ENCODE peak calls at places on chromosome 11, in seven cellular contexts. T, U, C, G, N, P and L are unnamed samples.

GRCh38 chr11:63375434-63375833 is 5.8 kb downstream of the SLC22A9 start:
- DNase-seq in T (no peak), U (no peak), C (no peak), G (no peak), N (no peak), P (peak), L (no peak)

GRCh38 chr11:66918751-66919150 is 39.4 kb downstream of the PC start:
- DNase-seq in T (no peak), U (no peak), C (no peak), G (no peak), N (no peak), P (no peak), L (no peak)

GRCh38 chr11:12859872-12860657 is 149.1 kb upstream of the RASSF10 start:
- DNase-seq in T (no peak), U (no peak), C (no peak), G (peak), N (no peak), P (no peak), L (no peak)

GRCh38 chr11:117690484-117691205 is 106.4 kb downstream of the DSCAML1 start:
- DNase-seq in T (no peak), U (no peak), C (no peak), G (peak), N (no peak), P (peak), L (no peak)

GRCh38 chr11:87892291-87892690 is 283.0 kb downstream of the RAB38 start:
- DNase-seq in T (peak), U (no peak), C (no peak), G (no peak), N (no peak), P (no peak), L (no peak)

GRCh38 chr11:134036484-134037092 is 32.3 kb upstream of the JAM3 start:
- DNase-seq in T (no peak), U (no peak), C (peak), G (no peak), N (peak), P (no peak), L (no peak)

GRCh38 chr11:27075192-27075591 is 34.6 kb downstream of the BBOX1 start:
- DNase-seq in T (no peak), U (no peak), C (no peak), G (no peak), N (no peak), P (no peak), L (no peak)

GRCh38 chr11:113675003-113675471 is 31.1 kb downstream of the TMPRSS5 start:
- DNase-seq in T (no peak), U (no peak), C (peak), G (peak), N (no peak), P (peak), L (no peak)

GRCh38 chr11:130103296-130103814 is 33.7 kb downstream of the APLP2 start:
- DNase-seq in T (no peak), U (no peak), C (no peak), G (peak), N (peak), P (peak), L (no peak)

GRCh38 chr11:70736937-70737640 is 338.8 kb downstream of the CTTN start:
- DNase-seq in T (no peak), U (no peak), C (no peak), G (no peak), N (no peak), P (no peak), L (no peak)

GRCh38 chr11:94754335-94754734 is 13.8 kb upstream of the AMOTL1 start:
- DNase-seq in T (no peak), U (no peak), C (no peak), G (no peak), N (no peak), P (no peak), L (no peak)

GRCh38 chr11:44957051-44957515 is 6.4 kb upstream of the TP53I11 start:
- DNase-seq in T (no peak), U (no peak), C (peak), G (no peak), N (no peak), P (no peak), L (no peak)

GRCh38 chr11:73004088-73004487 is 138.0 kb downstream of the FCHSD2 start:
- DNase-seq in T (no peak), U (no peak), C (no peak), G (no peak), N (no peak), P (no peak), L (no peak)

GRCh38 chr11:102749101-102749725 is 24.5 kb upstream of the MMP8 start:
- DNase-seq in T (no peak), U (no peak), C (no peak), G (no peak), N (no peak), P (no peak), L (no peak)

GRCh38 chr11:75476716-75477613 is 44.0 kb upstream of the KLHL35 start:
- DNase-seq in T (no peak), U (no peak), C (no peak), G (peak), N (no peak), P (no peak), L (peak)

GRCh38 chr11:111408789-111409727 is 30.0 kb upstream of the POU2AF1 start:
- DNase-seq in T (no peak), U (no peak), C (no peak), G (peak), N (no peak), P (no peak), L (no peak)